ENCODE peak calls at places on chromosome 10, in five cellular contexts. One of them, this sample, is unnamed.
A peak's percentile ranks its signal among the peaks of the same experiment; 100 is the strongest.

GRCh38 chr10:49052069-49052468 is 63.3 kb downstream of the VSTM4 start:
- DNase-seq in astrocyte of the spinal cord: no peak
- DNase-seq in NB4: no peak
- DNase-seq in adrenal gland: no peak
- DNase-seq in A549: no peak
- DNase-seq in this sample: no peak

GRCh38 chr10:52019656-52020055 is 294.4 kb upstream of the DKK1 start:
- DNase-seq in adrenal gland: no peak
- DNase-seq in NB4: no peak
- DNase-seq in A549: no peak
- DNase-seq in astrocyte of the spinal cord: no peak
- DNase-seq in this sample: no peak

GRCh38 chr10:80077869-80078447 is 507 bp upstream of the TMEM254 start:
- DNase-seq in A549: no peak
- DNase-seq in adrenal gland: no peak
- DNase-seq in NB4: no peak
- DNase-seq in astrocyte of the spinal cord: no peak
- DNase-seq in this sample: no peak

GRCh38 chr10:45421231-45422097 is 47.4 kb downstream of the ALOX5 start:
- DNase-seq in adrenal gland: no peak
- DNase-seq in astrocyte of the spinal cord: no peak
- DNase-seq in NB4: peak; percentile 71
- DNase-seq in A549: no peak
- DNase-seq in this sample: peak; percentile 48

GRCh38 chr10:33571616-33572015 is 237.1 kb upstream of the NRP1 start:
- DNase-seq in astrocyte of the spinal cord: no peak
- DNase-seq in A549: no peak
- DNase-seq in NB4: no peak
- DNase-seq in adrenal gland: no peak
- DNase-seq in this sample: no peak

GRCh38 chr10:110525349-110526260 is 27.9 kb downstream of the DUSP5 start:
- DNase-seq in astrocyte of the spinal cord: no peak
- DNase-seq in A549: no peak
- DNase-seq in adrenal gland: no peak
- DNase-seq in NB4: peak; percentile 41
- DNase-seq in this sample: no peak

GRCh38 chr10:77637986-77638765 is 568 bp upstream of the KCNMA1 start:
- DNase-seq in adrenal gland: peak; percentile 31
- DNase-seq in A549: peak; percentile 38
- DNase-seq in astrocyte of the spinal cord: peak; percentile 65
- DNase-seq in NB4: no peak
- DNase-seq in this sample: peak; percentile 73

GRCh38 chr10:47188156-47188555 is 111.8 kb upstream of the GDF10 start:
- DNase-seq in astrocyte of the spinal cord: no peak
- DNase-seq in NB4: no peak
- DNase-seq in A549: no peak
- DNase-seq in adrenal gland: no peak
- DNase-seq in this sample: peak; percentile 54

GRCh38 chr10:59382831-59383295 is 20.5 kb upstream of the FAM13C start:
- DNase-seq in astrocyte of the spinal cord: peak; percentile 74
- DNase-seq in A549: no peak
- DNase-seq in adrenal gland: no peak
- DNase-seq in NB4: no peak
- DNase-seq in this sample: no peak

GRCh38 chr10:77195101-77195500 is 442.5 kb downstream of the KCNMA1 start:
- DNase-seq in NB4: no peak
- DNase-seq in A549: peak; percentile 23
- DNase-seq in adrenal gland: no peak
- DNase-seq in astrocyte of the spinal cord: peak; percentile 85
- DNase-seq in this sample: no peak

GRCh38 chr10:62589689-62590088 is 214.8 kb upstream of the ADO start:
- DNase-seq in adrenal gland: no peak
- DNase-seq in NB4: no peak
- DNase-seq in astrocyte of the spinal cord: no peak
- DNase-seq in A549: no peak
- DNase-seq in this sample: no peak

GRCh38 chr10:49649936-49650723 is 29.3 kb upstream of the C10orf53 start:
- DNase-seq in A549: no peak
- DNase-seq in NB4: peak; percentile 73
- DNase-seq in astrocyte of the spinal cord: no peak
- DNase-seq in adrenal gland: no peak
- DNase-seq in this sample: no peak

GRCh38 chr10:50286996-50287803 is 35.9 kb upstream of the ASAH2 start:
- DNase-seq in A549: no peak
- DNase-seq in astrocyte of the spinal cord: no peak
- DNase-seq in NB4: no peak
- DNase-seq in adrenal gland: no peak
- DNase-seq in this sample: no peak

GRCh38 chr10:124116771-124117510 is 23.5 kb upstream of the CHST15 start:
- DNase-seq in NB4: no peak
- DNase-seq in adrenal gland: no peak
- DNase-seq in A549: no peak
- DNase-seq in astrocyte of the spinal cord: no peak
- DNase-seq in this sample: no peak

GRCh38 chr10:128125416-128125943 is 743 bp downstream of the MKI67 start:
- DNase-seq in NB4: peak; percentile 44
- DNase-seq in astrocyte of the spinal cord: peak; percentile 5
- DNase-seq in adrenal gland: no peak
- DNase-seq in A549: no peak
- DNase-seq in this sample: no peak

GRCh38 chr10:77844177-77844576 is 82.4 kb downstream of the DLG5 start:
- DNase-seq in adrenal gland: no peak
- DNase-seq in astrocyte of the spinal cord: no peak
- DNase-seq in NB4: no peak
- DNase-seq in A549: no peak
- DNase-seq in this sample: no peak

GRCh38 chr10:71864861-71865473 is 13.9 kb upstream of the PSAP start:
- DNase-seq in A549: no peak
- DNase-seq in adrenal gland: no peak
- DNase-seq in astrocyte of the spinal cord: peak; percentile 74
- DNase-seq in NB4: peak; percentile 65
- DNase-seq in this sample: peak; percentile 34

GRCh38 chr10:79159141-79159619 is 90.4 kb downstream of the ZMIZ1 start:
- DNase-seq in A549: no peak
- DNase-seq in NB4: no peak
- DNase-seq in adrenal gland: no peak
- DNase-seq in astrocyte of the spinal cord: peak; percentile 87
- DNase-seq in this sample: no peak

GRCh38 chr10:131010965-131011575 is 300.5 kb downstream of the TCERG1L start:
- DNase-seq in astrocyte of the spinal cord: no peak
- DNase-seq in A549: no peak
- DNase-seq in NB4: no peak
- DNase-seq in adrenal gland: no peak
- DNase-seq in this sample: peak; percentile 41

GRCh38 chr10:42990721-42991441 is 86.0 kb upstream of the RET start:
- DNase-seq in NB4: peak; percentile 4
- DNase-seq in adrenal gland: no peak
- DNase-seq in A549: no peak
- DNase-seq in astrocyte of the spinal cord: no peak
- DNase-seq in this sample: no peak

GRCh38 chr10:21524131-21524525 is 1.4 kb downstream of the SKIDA1 start:
- DNase-seq in A549: no peak
- DNase-seq in astrocyte of the spinal cord: no peak
- DNase-seq in adrenal gland: no peak
- DNase-seq in NB4: no peak
- DNase-seq in this sample: no peak

GRCh38 chr10:78455873-78456272 is 422.2 kb downstream of the RPS24 start:
- DNase-seq in astrocyte of the spinal cord: no peak
- DNase-seq in adrenal gland: no peak
- DNase-seq in A549: no peak
- DNase-seq in NB4: no peak
- DNase-seq in this sample: no peak

GRCh38 chr10:74750848-74751274 is 75.5 kb upstream of the KAT6B start:
- DNase-seq in A549: no peak
- DNase-seq in adrenal gland: no peak
- DNase-seq in NB4: no peak
- DNase-seq in astrocyte of the spinal cord: no peak
- DNase-seq in this sample: no peak

GRCh38 chr10:118564652-118565051 is 30.8 kb downstream of the PRLHR start:
- DNase-seq in astrocyte of the spinal cord: no peak
- DNase-seq in A549: peak; percentile 35
- DNase-seq in adrenal gland: no peak
- DNase-seq in NB4: no peak
- DNase-seq in this sample: no peak

GRCh38 chr10:3668276-3668960 is 116.6 kb downstream of the KLF6 start:
- DNase-seq in astrocyte of the spinal cord: peak; percentile 40
- DNase-seq in A549: no peak
- DNase-seq in NB4: peak; percentile 56
- DNase-seq in adrenal gland: no peak
- DNase-seq in this sample: peak; percentile 75

GRCh38 chr10:62307635-62308034 is 39.0 kb upstream of the RTKN2 start:
- DNase-seq in astrocyte of the spinal cord: no peak
- DNase-seq in adrenal gland: no peak
- DNase-seq in NB4: no peak
- DNase-seq in A549: no peak
- DNase-seq in this sample: no peak

GRCh38 chr10:125162181-125162906 is 2.0 kb upstream of the CTBP2 start:
- DNase-seq in NB4: no peak
- DNase-seq in astrocyte of the spinal cord: no peak
- DNase-seq in A549: no peak
- DNase-seq in adrenal gland: peak; percentile 26
- DNase-seq in this sample: peak; percentile 72

GRCh38 chr10:102773986-102774385 is 30.2 kb downstream of the WBP1L start:
- DNase-seq in NB4: no peak
- DNase-seq in A549: no peak
- DNase-seq in astrocyte of the spinal cord: peak; percentile 66
- DNase-seq in adrenal gland: no peak
- DNase-seq in this sample: no peak

GRCh38 chr10:810351-810846 is 120.9 kb upstream of the DIP2C start:
- DNase-seq in adrenal gland: no peak
- DNase-seq in NB4: peak; percentile 51
- DNase-seq in astrocyte of the spinal cord: peak; percentile 20
- DNase-seq in A549: no peak
- DNase-seq in this sample: no peak

GRCh38 chr10:15027741-15028140 is 16.0 kb upstream of the OLAH start:
- DNase-seq in adrenal gland: no peak
- DNase-seq in A549: no peak
- DNase-seq in NB4: no peak
- DNase-seq in astrocyte of the spinal cord: no peak
- DNase-seq in this sample: no peak

GRCh38 chr10:96129387-96130325 is at the start of gene ZNF518A:
- DNase-seq in A549: peak; percentile 87
- DNase-seq in adrenal gland: peak; percentile 93
- DNase-seq in NB4: peak; percentile 99
- DNase-seq in astrocyte of the spinal cord: peak; percentile 99
- DNase-seq in this sample: peak; percentile 96
- TF ChIP-seq CTCF in A549: no peak
- TF ChIP-seq CTCF in adrenal gland: no peak
- TF ChIP-seq CTCF in NB4: no peak
- TF ChIP-seq CTCF in astrocyte of the spinal cord: no peak
- TF ChIP-seq CTCF in this sample: no peak

GRCh38 chr10:37775612-37776011 is 81.8 kb downstream of the ZNF248 start:
- DNase-seq in adrenal gland: no peak
- DNase-seq in astrocyte of the spinal cord: no peak
- DNase-seq in NB4: no peak
- DNase-seq in A549: no peak
- DNase-seq in this sample: no peak

GRCh38 chr10:37777056-37777455 is 80.4 kb downstream of the ZNF248 start:
- DNase-seq in adrenal gland: no peak
- DNase-seq in astrocyte of the spinal cord: no peak
- DNase-seq in NB4: peak; percentile 86
- DNase-seq in A549: no peak
- DNase-seq in this sample: no peak

GRCh38 chr10:37774351-37774750 is 83.1 kb downstream of the ZNF248 start:
- DNase-seq in adrenal gland: no peak
- DNase-seq in astrocyte of the spinal cord: no peak
- DNase-seq in A549: no peak
- DNase-seq in NB4: no peak
- DNase-seq in this sample: no peak
- TF ChIP-seq CTCF in adrenal gland: no peak
- TF ChIP-seq CTCF in astrocyte of the spinal cord: no peak
- TF ChIP-seq CTCF in A549: no peak
- TF ChIP-seq CTCF in NB4: no peak
- TF ChIP-seq CTCF in this sample: no peak

DNA sequence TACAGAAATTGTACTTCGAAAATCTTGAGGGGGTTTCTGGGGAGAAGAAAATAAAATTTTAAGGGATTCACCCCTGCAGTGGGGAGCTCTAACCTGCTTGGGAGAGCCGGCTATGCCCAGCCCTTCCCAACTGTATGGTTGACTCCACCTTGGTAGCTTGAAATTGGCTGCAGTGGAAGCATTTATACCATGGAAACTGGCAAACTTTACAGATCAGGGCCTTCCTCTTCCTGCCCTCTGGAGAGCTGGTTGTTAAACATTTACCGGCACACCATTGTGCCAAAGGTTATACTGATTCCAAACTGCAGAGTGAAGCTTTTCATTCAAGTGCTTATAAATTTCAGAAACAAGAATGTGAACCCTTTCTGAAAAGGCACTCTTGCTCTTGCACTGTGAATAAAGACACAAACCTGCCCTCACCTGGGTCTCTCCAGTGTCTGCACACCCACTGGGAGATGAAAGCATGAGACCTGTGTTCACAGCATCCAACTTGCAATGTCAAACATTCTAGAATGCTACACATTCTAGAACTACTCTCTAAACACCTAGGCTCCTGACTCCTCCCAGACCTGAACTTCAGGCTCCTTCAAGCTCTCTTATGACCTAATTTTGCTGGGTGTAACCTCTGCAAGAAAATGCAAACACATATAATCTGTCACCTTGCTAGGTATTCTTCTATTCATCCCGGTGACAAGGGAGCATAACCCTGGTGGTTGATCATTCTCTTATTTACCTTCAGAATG is 44.7 kb downstream of the ABLIM1 start:
- DNase-seq in astrocyte of the spinal cord: no peak
- DNase-seq in adrenal gland: no peak
- DNase-seq in A549: no peak
- DNase-seq in NB4: no peak
- DNase-seq in this sample: no peak
- TF ChIP-seq CTCF in astrocyte of the spinal cord: no peak
- TF ChIP-seq CTCF in adrenal gland: no peak
- TF ChIP-seq CTCF in A549: no peak
- TF ChIP-seq CTCF in NB4: no peak
- TF ChIP-seq CTCF in this sample: no peak

GRCh38 chr10:29994833-29995232 is 64.6 kb downstream of the JCAD start:
- DNase-seq in NB4: no peak
- DNase-seq in astrocyte of the spinal cord: peak; percentile 10
- DNase-seq in A549: no peak
- DNase-seq in adrenal gland: no peak
- DNase-seq in this sample: no peak
- TF ChIP-seq CTCF in NB4: no peak
- TF ChIP-seq CTCF in astrocyte of the spinal cord: no peak
- TF ChIP-seq CTCF in A549: no peak
- TF ChIP-seq CTCF in adrenal gland: no peak
- TF ChIP-seq CTCF in this sample: no peak

GRCh38 chr10:113780681-113781250 is 29.3 kb downstream of the PLEKHS1 start:
- DNase-seq in NB4: peak; percentile 11
- DNase-seq in adrenal gland: no peak
- DNase-seq in A549: no peak
- DNase-seq in astrocyte of the spinal cord: no peak
- DNase-seq in this sample: no peak
- TF ChIP-seq CTCF in NB4: peak; percentile 8
- TF ChIP-seq CTCF in adrenal gland: no peak
- TF ChIP-seq CTCF in A549: no peak
- TF ChIP-seq CTCF in astrocyte of the spinal cord: no peak
- TF ChIP-seq CTCF in this sample: no peak

This sample was measured in upper lobe of right lung.